ENCODE peak calls at places on chromosome 2, in seven cellular contexts. N is transverse colon, Q is sigmoid colon, B is breast epithelium, M is GM23338, R is HCT116, O is SK-N-SH. J is an unnamed sample.

GRCh38 chr2:39851251-39851650 is 72.2 kb upstream of the THUMPD2 start:
- DNase-seq in N (no peak), Q (no peak), B (no peak), M (no peak), R (no peak), O (no peak), J (no peak)

GRCh38 chr2:10875126-10875525 is 36.6 kb upstream of the KCNF1 start:
- DNase-seq in N (no peak), Q (no peak), B (no peak), M (no peak), R (no peak), O (no peak), J (no peak)

GRCh38 chr2:158773121-158773520 is 22.0 kb upstream of the DAPL1 start:
- DNase-seq in N (no peak), Q (no peak), B (no peak), M (no peak), R (no peak), O (no peak), J (no peak)

GRCh38 chr2:138298120-138298814 is 203.3 kb upstream of the SPOPL start:
- DNase-seq in N (no peak), Q (no peak), B (no peak), M (no peak), R (no peak), O (no peak), J (no peak)

GRCh38 chr2:206250041-206250897 is 24.2 kb upstream of the ZDBF2 start:
- DNase-seq in N (no peak), Q (no peak), B (no peak), M (peak), R (no peak), O (no peak), J (no peak)

GRCh38 chr2:75098856-75099255 is 100.5 kb downstream of the TACR1 start:
- DNase-seq in N (no peak), Q (no peak), B (no peak), M (peak), R (no peak), O (peak), J (no peak)

GRCh38 chr2:234679151-234679765 is 182.4 kb upstream of the ARL4C start:
- DNase-seq in N (no peak), Q (no peak), B (no peak), M (no peak), R (no peak), O (no peak), J (no peak)

GRCh38 chr2:75476778-75477177 is 84.0 kb downstream of the EVA1A start:
- DNase-seq in N (no peak), Q (no peak), B (no peak), M (no peak), R (no peak), O (no peak), J (no peak)

GRCh38 chr2:239677455-239678185 is 276.8 kb upstream of the HDAC4 start:
- DNase-seq in N (no peak), Q (no peak), B (no peak), M (no peak), R (no peak), O (no peak), J (no peak)

GRCh38 chr2:160533482-160533881 is 39.9 kb upstream of the RBMS1 start:
- DNase-seq in N (no peak), Q (no peak), B (no peak), M (no peak), R (no peak), O (no peak), J (no peak)

GRCh38 chr2:199922856-199923255 is 11.8 kb downstream of the C2orf69 start:
- DNase-seq in N (no peak), Q (no peak), B (no peak), M (no peak), R (no peak), O (peak), J (no peak)

GRCh38 chr2:196718796-196719564 is 79.5 kb downstream of the CCDC150 start:
- DNase-seq in N (no peak), Q (no peak), B (peak), M (peak), R (no peak), O (peak), J (no peak)

DNA sequence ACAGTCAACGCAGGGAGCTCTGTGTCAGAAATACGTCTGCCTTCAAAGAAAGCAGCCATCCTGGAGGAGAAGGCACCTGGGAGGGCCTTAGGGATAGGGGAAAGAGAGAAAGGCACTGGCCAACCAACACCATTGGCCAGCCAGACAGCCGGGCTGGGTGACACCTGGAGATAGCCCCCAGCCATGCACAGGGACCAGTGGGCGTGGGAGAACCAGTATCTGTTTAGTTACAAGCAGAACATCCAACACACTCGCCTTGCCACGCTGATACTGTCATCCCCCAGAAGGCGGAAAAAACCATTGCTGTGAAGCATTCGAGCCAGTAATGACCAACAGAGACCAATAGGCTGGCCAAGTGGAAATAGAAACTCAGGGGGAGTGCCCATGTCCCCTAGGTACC is 15.5 kb downstream of the ASPRV1 start:
- DNase-seq in N (no peak), Q (no peak), B (no peak), M (no peak), R (no peak), O (no peak), J (no peak)
- TF ChIP-seq POLR2AphosphoS5 in N (no peak), Q (no peak), B (no peak), M (no peak), R (no peak), O (no peak), J (no peak)

GRCh38 chr2:123095219-123095618 is 929.9 kb upstream of the CNTNAP5 start:
- DNase-seq in N (no peak), Q (no peak), B (no peak), M (no peak), R (no peak), O (no peak), J (no peak)
- TF ChIP-seq POLR2AphosphoS5 in N (no peak), Q (no peak), B (no peak), M (no peak), R (no peak), O (no peak), J (no peak)

DNA sequence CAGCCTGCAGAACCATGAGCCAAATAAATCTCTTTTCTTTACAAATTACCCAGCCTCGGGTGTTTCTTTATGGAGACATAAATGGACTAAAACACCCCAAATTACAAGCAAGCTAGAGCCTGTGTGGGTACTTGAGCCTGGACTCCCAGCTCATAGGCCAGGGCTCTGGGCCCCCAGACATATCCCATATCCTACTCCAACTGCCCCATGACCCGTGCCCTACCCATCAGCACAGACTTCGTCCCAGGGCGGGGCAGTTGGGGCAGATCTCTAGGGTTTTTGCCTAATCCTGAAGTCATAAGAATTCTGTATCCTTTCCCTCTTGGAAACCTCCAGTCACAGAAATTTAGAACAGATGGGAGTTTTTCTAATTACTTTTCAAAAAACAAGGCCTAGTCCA is 90.7 kb downstream of the DDX1 start:
- DNase-seq in N (no peak), Q (no peak), B (no peak), M (no peak), R (no peak), O (no peak), J (no peak)
- TF ChIP-seq POLR2AphosphoS5 in N (no peak), Q (no peak), B (no peak), M (no peak), R (no peak), O (no peak), J (no peak)

DNA sequence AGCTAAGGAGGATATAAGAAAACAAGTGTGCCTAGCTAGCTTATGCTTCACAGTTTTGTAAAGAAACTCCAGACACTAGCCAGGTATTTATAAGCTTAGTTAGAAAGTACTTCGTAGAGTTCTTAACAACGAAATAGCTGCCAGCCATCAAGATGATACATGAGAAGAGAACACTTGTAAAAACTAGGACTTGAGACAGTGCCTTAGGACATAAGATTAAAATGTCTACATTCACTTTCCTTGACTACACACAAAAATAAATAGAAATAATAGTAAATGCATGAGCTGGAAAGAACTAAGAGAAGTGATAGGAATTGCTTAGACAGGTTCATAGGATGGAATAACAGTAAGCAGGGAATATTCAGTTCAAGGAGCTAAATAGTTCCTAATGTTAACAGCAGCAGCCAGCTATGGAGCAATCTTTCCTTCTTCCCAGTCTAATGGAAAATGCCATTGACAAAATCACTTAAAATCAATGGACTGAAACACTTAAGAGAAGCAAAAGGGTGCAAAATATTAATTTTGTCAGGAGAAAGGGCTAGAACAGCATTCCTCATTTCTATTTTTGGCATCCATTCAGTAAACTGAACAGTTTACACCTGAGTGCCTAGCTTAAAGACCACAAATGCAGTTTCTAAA is 186.6 kb downstream of the PDE11A start:
- DNase-seq in N (no peak), Q (no peak), B (no peak), M (no peak), R (no peak), O (no peak), J (no peak)
- TF ChIP-seq POLR2AphosphoS5 in N (no peak), Q (peak), B (no peak), M (no peak), R (no peak), O (no peak), J (no peak)

GRCh38 chr2:168278424-168278888 is 31.1 kb upstream of the STK39 start:
- DNase-seq in N (peak), Q (no peak), B (no peak), M (no peak), R (peak), O (no peak), J (no peak)
- TF ChIP-seq POLR2AphosphoS5 in N (no peak), Q (no peak), B (no peak), M (no peak), R (no peak), O (no peak), J (no peak)

GRCh38 chr2:230719340-230719739 is 6.7 kb downstream of the CAB39 start:
- DNase-seq in N (no peak), Q (no peak), B (no peak), M (no peak), R (no peak), O (no peak), J (no peak)

GRCh38 chr2:230714122-230714453 is 1.4 kb downstream of the CAB39 start:
- DNase-seq in N (peak), Q (no peak), B (no peak), M (peak), R (no peak), O (no peak), J (peak)

GRCh38 chr2:230715201-230715600 is 2.6 kb downstream of the CAB39 start:
- DNase-seq in N (no peak), Q (no peak), B (no peak), M (no peak), R (no peak), O (no peak), J (no peak)

GRCh38 chr2:230717595-230717994 is 5.0 kb downstream of the CAB39 start:
- DNase-seq in N (no peak), Q (no peak), B (no peak), M (peak), R (no peak), O (no peak), J (no peak)

DNA sequence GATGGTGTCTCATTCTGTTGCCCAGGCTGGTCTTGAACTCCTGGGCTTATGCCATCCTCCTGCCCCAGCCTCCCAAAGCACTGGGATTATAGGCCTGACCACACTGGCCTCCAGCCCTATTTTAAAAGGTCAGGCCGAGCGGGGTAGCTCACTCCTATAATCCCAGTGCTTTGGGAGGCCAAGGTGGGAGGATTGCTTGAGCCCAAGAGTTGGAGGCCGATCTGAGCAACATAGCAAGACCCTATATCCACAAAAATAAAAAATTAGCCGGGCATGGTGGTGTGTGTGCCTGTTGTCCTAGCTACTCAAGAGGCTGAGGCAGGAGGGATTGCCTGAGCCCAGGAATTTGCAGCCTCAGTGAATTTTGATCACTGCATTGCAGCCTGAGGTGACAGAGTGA is 3.9 kb downstream of the CAB39 start:
- DNase-seq in N (no peak), Q (no peak), B (no peak), M (no peak), R (no peak), O (no peak), J (no peak)
- TF ChIP-seq POLR2AphosphoS5 in N (no peak), Q (no peak), B (no peak), M (no peak), R (no peak), O (no peak), J (no peak)

GRCh38 chr2:217848351-217848957 is 154.3 kb downstream of the TNS1 start:
- DNase-seq in N (no peak), Q (no peak), B (no peak), M (no peak), R (no peak), O (no peak), J (no peak)
- TF ChIP-seq POLR2AphosphoS5 in N (peak), Q (peak), B (no peak), M (no peak), R (no peak), O (no peak), J (no peak)

DNA sequence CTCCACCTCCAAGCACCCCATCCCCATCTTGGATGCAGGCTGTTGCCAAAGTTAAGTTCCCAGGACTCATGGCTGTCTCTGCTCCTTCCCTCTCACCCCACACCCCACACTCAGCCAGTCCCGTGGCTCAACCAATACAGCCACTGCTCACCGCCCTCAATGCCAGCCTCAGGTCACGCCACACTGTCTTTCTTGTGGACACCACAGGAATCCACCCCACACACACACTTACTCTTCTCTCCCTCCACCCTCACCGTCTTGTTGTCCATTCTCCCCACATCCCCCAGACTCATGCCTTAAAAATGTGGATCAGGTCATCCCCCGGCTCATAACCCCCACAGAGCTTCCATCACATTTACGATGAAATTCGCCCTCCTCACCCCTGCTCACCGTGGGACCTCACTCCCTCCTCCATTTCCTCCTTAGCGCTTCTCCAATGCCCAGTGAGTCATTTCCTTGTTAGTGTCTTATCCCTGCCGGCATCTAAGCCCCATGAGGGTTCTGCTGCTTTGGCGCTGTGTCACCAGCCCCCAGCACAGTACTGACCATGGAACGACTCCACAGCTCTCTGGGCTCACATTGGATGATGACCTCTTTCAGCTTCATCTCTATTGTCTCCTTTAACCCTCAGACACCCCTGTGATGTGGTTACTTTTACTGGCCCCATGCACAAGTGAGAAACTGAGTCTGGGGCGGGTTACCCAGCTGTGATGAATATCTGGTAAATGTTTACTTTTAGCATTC is 13.8 kb downstream of the MLPH start:
- DNase-seq in N (no peak), Q (no peak), B (no peak), M (no peak), R (peak), O (peak), J (no peak)
- TF ChIP-seq POLR2AphosphoS5 in N (no peak), Q (no peak), B (no peak), M (no peak), R (peak), O (peak), J (no peak)

GRCh38 chr2:219544567-219544966 is 739 bp downstream of the TMEM198 start:
- DNase-seq in N (no peak), Q (no peak), B (no peak), M (no peak), R (no peak), O (no peak), J (no peak)

GRCh38 chr2:219547621-219548020 is 3.8 kb downstream of the TMEM198 start:
- DNase-seq in N (no peak), Q (no peak), B (no peak), M (no peak), R (no peak), O (no peak), J (no peak)

GRCh38 chr2:219542931-219543595 is 546 bp downstream of the CHPF start:
- DNase-seq in N (peak), Q (no peak), B (no peak), M (peak), R (no peak), O (peak), J (peak)

GRCh38 chr2:219543596-219544358 is at the start of the genes CHPF and TMEM198:
- DNase-seq in N (peak), Q (peak), B (peak), M (peak), R (peak), O (peak), J (peak)

DNA sequence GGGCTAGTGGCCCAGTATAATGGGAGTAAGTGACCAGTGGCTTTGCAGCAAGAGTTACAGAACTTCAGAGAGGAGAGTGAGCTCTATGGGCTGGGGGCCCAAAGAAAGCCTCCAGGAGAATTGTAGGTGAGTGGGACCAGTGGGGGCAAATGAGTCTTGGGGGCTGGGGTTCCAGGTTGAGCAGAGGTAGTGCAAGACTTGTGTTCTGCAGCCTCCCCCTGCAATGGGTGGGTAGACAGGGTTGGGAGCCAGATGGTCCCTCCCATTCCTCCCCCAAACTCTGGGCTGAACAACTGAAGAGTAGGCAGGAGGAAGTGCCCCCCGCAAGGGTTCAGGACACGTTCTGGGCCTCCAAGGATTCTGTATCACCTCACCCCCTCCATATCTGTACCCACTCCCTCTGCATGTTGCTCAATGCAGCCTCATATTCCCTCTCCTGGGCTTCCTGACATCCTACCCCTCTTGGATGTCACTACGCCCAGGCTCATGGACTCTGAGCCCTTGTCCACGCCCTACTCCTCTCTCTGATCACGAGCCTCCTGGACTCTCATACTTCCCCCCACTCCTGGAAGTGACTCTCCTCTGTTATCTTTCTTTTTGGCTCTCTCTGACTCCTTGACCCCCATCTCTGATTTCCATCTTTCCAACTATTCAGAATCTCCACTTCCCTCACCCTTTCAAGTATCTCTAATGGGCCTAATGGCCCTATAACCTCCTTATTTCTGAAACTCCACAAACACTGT is 2.0 kb downstream of the TMEM198 start:
- DNase-seq in N (no peak), Q (no peak), B (no peak), M (no peak), R (no peak), O (no peak), J (no peak)
- TF ChIP-seq POLR2AphosphoS5 in N (no peak), Q (no peak), B (no peak), M (no peak), R (no peak), O (no peak), J (no peak)

J was measured in GM12892.